ENCODE peak calls at places on chromosomes 2 and 18, in nine cellular contexts. J is GM23248; B is transverse colon; X is tibial artery; W is lower lobe of right lung; H is small intestine; L is pancreas; O is heart left ventricle; Z is CD8-positive, alpha-beta memory T cell. S is an unnamed sample.
A peak's percentile ranks its signal among the peaks of the same experiment; 100 is the strongest.

GRCh38 chr2:218065239-218066006 is 3.6 kb upstream of the RUFY4 start:
- DNase-seq in L (no peak), W (no peak), J (no peak), O (no peak), X (peak; percentile 41), H (no peak), Z (no peak), B (no peak), S (no peak)

GRCh38 chr2:107418713-107419112 is 408.0 kb upstream of the RGPD4 start:
- DNase-seq in L (no peak), J (no peak), O (no peak), H (no peak), B (no peak), X (no peak), W (no peak), Z (no peak), S (no peak)

GRCh38 chr2:214960677-214961076 is 151.2 kb upstream of the BARD1 start:
- DNase-seq in H (no peak), O (no peak), W (no peak), Z (no peak), X (no peak), L (no peak), J (peak; percentile 40), B (no peak), S (no peak)

GRCh38 chr2:74863802-74864248 is 29.9 kb downstream of the HK2 start:
- DNase-seq in X (no peak), O (no peak), H (peak; percentile 92), L (no peak), Z (no peak), J (no peak), W (no peak), B (peak; percentile 70), S (no peak)

GRCh38 chr18:43129946-43130523 is 14.6 kb upstream of the RIT2 start:
- DNase-seq in B (no peak), Z (no peak), H (peak; percentile 1), J (peak; percentile 33), O (no peak), X (no peak), W (no peak), L (no peak), S (no peak)

GRCh38 chr2:224982910-224983688 is 59.2 kb downstream of the DOCK10 start:
- DNase-seq in W (peak; percentile 47), B (peak; percentile 33), J (peak; percentile 80), O (no peak), L (no peak), X (no peak), Z (peak; percentile 55), H (peak; percentile 37), S (no peak)

GRCh38 chr2:143068094-143068890 is 60.9 kb upstream of the ARHGAP15 start:
- DNase-seq in L (no peak), O (no peak), J (no peak), H (no peak), B (no peak), Z (no peak), X (no peak), W (no peak), S (no peak)

GRCh38 chr18:9647496-9648323 is 33.4 kb upstream of the PPP4R1 start:
- DNase-seq in J (peak; percentile 33), W (no peak), H (no peak), L (no peak), B (no peak), O (no peak), X (no peak), Z (no peak), S (no peak)

GRCh38 chr2:86033751-86034680 is 71.7 kb downstream of the POLR1A start:
- DNase-seq in O (no peak), W (no peak), H (no peak), B (no peak), L (no peak), Z (peak; percentile 17), X (no peak), J (no peak), S (no peak)

GRCh38 chr2:126886201-126886905 is 12.3 kb upstream of the TEX51 start:
- DNase-seq in O (peak; percentile 52), L (peak; percentile 59), W (peak; percentile 72), X (peak; percentile 64), B (peak; percentile 70), Z (peak; percentile 39), H (peak; percentile 43), J (peak; percentile 70), S (peak; percentile 5)

GRCh38 chr2:529425-529824 is 147.8 kb downstream of the TMEM18 start:
- DNase-seq in O (no peak), W (no peak), Z (peak; percentile 31), H (peak; percentile 5), B (no peak), X (no peak), J (peak; percentile 44), L (no peak), S (peak; percentile 1)

GRCh38 chr2:172178035-172178434 is 75.3 kb upstream of the DLX2 start:
- DNase-seq in Z (no peak), W (no peak), L (no peak), J (peak; percentile 65), B (no peak), X (no peak), H (no peak), O (no peak), S (no peak)

GRCh38 chr2:98505991-98506664 is 61.5 kb downstream of the INPP4A start:
- DNase-seq in Z (no peak), J (peak; percentile 66), W (no peak), O (no peak), B (no peak), X (no peak), L (no peak), H (no peak), S (no peak)

GRCh38 chr2:240685771-240686371 is 3.2 kb upstream of the AQP12B start:
- DNase-seq in O (no peak), J (no peak), H (peak; percentile 81), X (no peak), L (peak; percentile 84), W (no peak), Z (no peak), B (peak; percentile 61), S (no peak)

GRCh38 chr18:68507781-68508180 is 207.1 kb downstream of the TMX3 start:
- DNase-seq in J (peak; percentile 44), O (no peak), X (no peak), Z (no peak), B (no peak), L (no peak), H (no peak), W (no peak), S (no peak)

GRCh38 chr2:240128608-240129144 is 7.4 kb downstream of the COPS9 start:
- DNase-seq in Z (no peak), J (no peak), W (peak; percentile 17), H (no peak), L (no peak), B (no peak), O (no peak), X (peak; percentile 43), S (no peak)

GRCh38 chr2:238872628-238873400 is 24.9 kb downstream of the TWIST2 start:
- DNase-seq in H (no peak), W (no peak), Z (no peak), B (no peak), L (no peak), J (peak; percentile 48), O (no peak), X (peak; percentile 60), S (no peak)
- H3K9me3 ChIP-seq in H (no peaks in the 10 kb centered on the region), W (no peaks in the 10 kb centered on the region), Z (no peaks in the 10 kb centered on the region), B (no peaks in the 10 kb centered on the region), L (no peaks in the 10 kb centered on the region), J (no peaks in the 10 kb centered on the region), O (peaks cover 9% of the 10 kb centered on the region), X (no peaks in the 10 kb centered on the region), S (no peaks in the 10 kb centered on the region)

DNA sequence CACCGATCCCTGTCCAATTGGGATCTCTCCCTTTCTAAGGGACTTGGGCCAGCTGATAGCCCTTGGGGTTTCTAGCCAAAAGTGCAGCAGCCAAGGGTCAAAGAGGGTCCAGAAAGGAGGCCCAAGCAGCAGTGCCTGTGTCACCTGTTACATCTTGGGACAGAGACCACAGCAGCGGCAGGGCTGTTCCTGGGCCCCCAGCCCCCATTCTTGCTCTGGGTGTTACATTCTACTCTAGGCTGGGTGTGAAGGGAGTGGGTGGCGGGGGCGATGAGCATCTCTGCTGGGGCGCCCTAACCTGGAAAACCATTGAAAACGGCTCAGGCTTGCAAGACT is 1.2 kb downstream of the PAX3 start:
- DNase-seq in H (no peak), B (no peak), J (no peak), Z (no peak), L (no peak), X (no peak), W (no peak), O (no peak), S (no peak)
- H3K9me3 ChIP-seq in H (no peaks in the 10 kb centered on the region), B (no peaks in the 10 kb centered on the region), J (no peaks in the 10 kb centered on the region), Z (no peaks in the 10 kb centered on the region), L (no peaks in the 10 kb centered on the region), X (peaks cover 3% of the 10 kb centered on the region), W (no peaks in the 10 kb centered on the region), O (no peaks in the 10 kb centered on the region), S (no peaks in the 10 kb centered on the region)

GRCh38 chr18:47903809-47904208 is 26.6 kb downstream of the SMAD2 start:
- DNase-seq in O (no peak), B (no peak), J (no peak), H (no peak), X (no peak), W (no peak), Z (no peak), L (no peak), S (no peak)

GRCh38 chr18:47899107-47899840 is 31.2 kb downstream of the SMAD2 start:
- DNase-seq in J (no peak), X (no peak), W (no peak), O (no peak), L (no peak), Z (no peak), H (no peak), B (no peak), S (no peak)

GRCh38 chr18:47898696-47899095 is 31.8 kb downstream of the SMAD2 start:
- DNase-seq in J (no peak), O (no peak), L (no peak), W (no peak), B (no peak), X (no peak), Z (no peak), H (no peak), S (no peak)

GRCh38 chr18:47898055-47898454 is 32.4 kb downstream of the SMAD2 start:
- DNase-seq in B (no peak), H (no peak), X (no peak), L (no peak), W (no peak), O (no peak), J (peak; percentile 6), Z (no peak), S (no peak)

GRCh38 chr18:47901624-47902362 is 28.7 kb downstream of the SMAD2 start:
- DNase-seq in W (no peak), H (peak; percentile 8), L (no peak), B (no peak), Z (peak; percentile 58), J (no peak), O (no peak), X (no peak), S (peak; percentile 41)
- H3K9me3 ChIP-seq in W (no peaks in the 10 kb centered on the region), H (peaks cover 1% of the 10 kb centered on the region), L (no peaks in the 10 kb centered on the region), B (peaks cover 6% of the 10 kb centered on the region), Z (peaks cover 6% of the 10 kb centered on the region), J (no peaks in the 10 kb centered on the region), O (peaks cover 22% of the 10 kb centered on the region), X (no peaks in the 10 kb centered on the region), S (peaks cover 4% of the 10 kb centered on the region)

DNA sequence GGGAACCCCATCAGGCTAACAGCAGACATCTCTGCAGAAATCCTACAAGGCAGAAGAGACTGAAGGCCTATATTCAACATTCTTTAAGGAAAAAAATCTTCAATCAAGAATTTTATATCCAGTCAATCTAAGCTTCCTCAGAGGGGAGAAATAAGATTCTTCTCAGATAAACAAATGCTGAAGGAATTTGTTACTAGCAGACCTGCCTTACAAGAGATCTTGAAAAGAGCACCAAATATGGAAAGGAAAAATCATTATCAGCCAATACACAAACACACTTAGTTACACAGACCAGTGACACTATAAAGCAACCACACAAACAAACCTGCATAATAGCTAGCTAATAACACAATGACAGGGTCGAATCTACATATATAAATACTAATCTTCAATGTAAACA is 96.5 kb downstream of the SUCLG1 start:
- DNase-seq in O (no peak), B (no peak), W (no peak), Z (no peak), J (no peak), X (no peak), L (no peak), H (no peak), S (no peak)
- H3K9me3 ChIP-seq in O (peaks cover 22% of the 10 kb centered on the region), B (peaks cover 4% of the 10 kb centered on the region), W (peaks cover 15% of the 10 kb centered on the region), Z (no peaks in the 10 kb centered on the region), J (no peaks in the 10 kb centered on the region), X (no peaks in the 10 kb centered on the region), L (no peaks in the 10 kb centered on the region), H (no peaks in the 10 kb centered on the region), S (no peaks in the 10 kb centered on the region)